ENCODE peak calls at places on chromosomes 13 and 19, in nine cellular contexts. F is NB4, U is SK-N-SH, J is A549, Z is H1, A is WTC11, X is HepG2, W is HCT116, M is K562. Y is an unnamed sample.

GRCh38 chr19:54616840-54617560 is 13.3 kb upstream of the LILRB1 start:
- DNase-seq in A (no peak), W (no peak), Z (no peak), U (no peak), J (no peak), F (no peak), M (no peak), X (no peak), Y (no peak)

GRCh38 chr13:22128413-22129198 is 457.7 kb downstream of the FGF9 start:
- DNase-seq in J (no peak), U (no peak), M (no peak), A (no peak), Z (no peak), F (no peak), W (no peak), X (no peak), Y (no peak)

GRCh38 chr13:44768233-44768632 is 192.1 kb upstream of the TSC22D1 start:
- DNase-seq in M (no peak), U (no peak), A (no peak), Z (no peak), F (no peak), X (no peak), J (no peak), W (no peak), Y (no peak)

GRCh38 chr13:95741584-95742563 is 64.9 kb downstream of the DNAJC3 start:
- DNase-seq in Z (no peak), F (no peak), A (no peak), U (no peak), X (no peak), J (no peak), M (no peak), W (no peak), Y (no peak)

GRCh38 chr13:27599845-27600553 is 20.3 kb downstream of the LNX2 start:
- DNase-seq in Z (no peak), W (peak; percentile 34), F (no peak), X (peak; percentile 67), M (peak; percentile 20), U (peak; percentile 17), A (no peak), J (peak; percentile 36), Y (peak; percentile 70)

GRCh38 chr19:45477713-45478453 is 10.1 kb downstream of the FOSB start:
- DNase-seq in U (no peak), A (no peak), W (no peak), Z (no peak), M (no peak), J (no peak), X (no peak), F (peak; percentile 7), Y (no peak)

GRCh38 chr13:110610955-110611595 is 4.3 kb upstream of the NAXD start:
- DNase-seq in A (no peak), U (no peak), Z (no peak), W (no peak), M (no peak), F (no peak), X (no peak), J (no peak), Y (no peak)

GRCh38 chr19:8206147-8207087 is 2.8 kb upstream of the CERS4 start:
- DNase-seq in M (no peak), Z (no peak), A (peak; percentile 52), X (no peak), J (no peak), F (no peak), W (no peak), U (no peak), Y (no peak)

GRCh38 chr19:10004617-10005016 is 5.7 kb downstream of the COL5A3 start:
- DNase-seq in M (no peak), A (no peak), X (no peak), F (no peak), W (no peak), Z (no peak), U (no peak), J (no peak), Y (no peak)

GRCh38 chr13:26943748-26944147 is 183.2 kb upstream of the GPR12 start:
- DNase-seq in U (no peak), J (no peak), W (no peak), M (no peak), X (no peak), Z (no peak), A (no peak), F (no peak), Y (no peak)

GRCh38 chr13:73138276-73138950 is 79.6 kb downstream of the KLF5 start:
- DNase-seq in Z (no peak), M (no peak), F (no peak), J (peak; percentile 81), A (no peak), W (no peak), U (no peak), X (peak; percentile 21), Y (no peak)

GRCh38 chr13:73142091-73142490 is 83.3 kb downstream of the KLF5 start:
- DNase-seq in Z (no peak), F (no peak), W (no peak), U (no peak), M (no peak), X (no peak), J (no peak), A (no peak), Y (peak; percentile 5)

GRCh38 chr13:73138967-73139491 is 80.2 kb downstream of the KLF5 start:
- DNase-seq in M (no peak), J (no peak), A (no peak), Z (no peak), U (no peak), X (no peak), F (no peak), W (no peak), Y (no peak)

GRCh38 chr13:73140804-73141203 is 82.0 kb downstream of the KLF5 start:
- DNase-seq in U (no peak), F (no peak), M (no peak), J (no peak), Z (no peak), X (no peak), A (no peak), W (no peak), Y (no peak)

GRCh38 chr13:73141292-73141771 is 82.5 kb downstream of the KLF5 start:
- DNase-seq in W (no peak), Z (no peak), F (no peak), M (no peak), U (no peak), A (no peak), X (peak; percentile 8), J (no peak), Y (peak; percentile 42)
- TF ChIP-seq MAX in W (no peak), Z (no peak), F (no peak), M (no peak), U (no peak), A (no peak), X (no peak), J (no peak), Y (no peak)

DNA sequence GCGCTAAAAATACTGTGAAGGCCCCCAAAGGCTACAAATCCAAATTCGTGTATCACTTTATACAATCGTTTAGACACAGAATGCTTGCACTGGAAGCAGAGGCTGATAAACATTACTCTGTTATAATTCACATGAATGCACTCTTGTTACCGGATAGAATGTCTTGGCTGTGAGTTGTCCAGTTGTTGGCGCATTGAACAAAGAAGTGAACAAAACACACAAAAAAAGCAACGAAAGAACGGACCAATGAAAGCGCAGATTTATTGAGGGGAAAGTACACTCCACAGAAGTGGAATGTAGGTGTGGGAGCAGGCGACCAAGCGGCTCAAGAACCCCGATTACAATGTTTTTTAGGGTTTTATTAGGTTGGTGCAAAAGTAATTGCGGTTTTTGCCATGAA is 529 bp upstream of the ZNF418 start:
- DNase-seq in A (no peak), U (no peak), W (no peak), J (no peak), M (no peak), X (no peak), F (no peak), Z (no peak), Y (no peak)
- TF ChIP-seq MAX in A (no peak), U (no peak), W (no peak), J (no peak), M (no peak), X (no peak), F (no peak), Z (no peak), Y (no peak)

DNA sequence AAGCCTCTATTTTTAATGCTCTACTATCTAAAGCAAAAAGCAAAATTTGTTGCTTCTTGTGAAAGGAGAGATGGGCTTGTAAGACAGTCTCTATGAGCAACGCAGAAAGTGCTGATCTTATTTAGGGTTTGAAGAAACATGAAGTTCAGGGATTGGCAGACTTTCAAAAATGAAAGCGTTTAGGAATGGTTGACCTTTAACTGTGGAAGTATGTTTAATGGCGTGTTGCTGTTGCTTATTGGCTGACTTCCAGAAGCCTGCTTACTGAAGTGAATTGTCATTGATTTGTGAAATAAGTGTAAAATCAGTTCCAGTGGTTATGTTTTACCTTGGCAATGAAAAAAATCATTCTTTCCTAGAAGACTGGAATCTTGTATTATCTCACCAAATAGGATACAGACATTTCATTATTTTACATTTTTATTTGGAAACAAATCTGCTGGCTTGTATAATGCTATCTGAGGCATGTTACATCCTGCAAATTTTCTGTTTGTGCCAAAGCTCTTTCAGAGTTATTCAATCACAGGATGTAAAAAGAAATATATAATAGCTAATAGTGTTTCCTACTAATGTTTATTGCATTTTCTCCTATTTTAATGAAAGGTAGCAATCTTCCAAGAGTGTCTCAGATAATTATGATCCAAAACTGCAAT is 221.3 kb upstream of the SLITRK6 start:
- DNase-seq in F (no peak), U (peak; percentile 2), A (no peak), J (peak; percentile 42), M (no peak), X (no peak), W (no peak), Z (no peak), Y (no peak)
- TF ChIP-seq MAX in F (no peak), U (no peak), A (no peak), J (no peak), M (no peak), X (no peak), W (no peak), Z (no peak), Y (no peak)

DNA sequence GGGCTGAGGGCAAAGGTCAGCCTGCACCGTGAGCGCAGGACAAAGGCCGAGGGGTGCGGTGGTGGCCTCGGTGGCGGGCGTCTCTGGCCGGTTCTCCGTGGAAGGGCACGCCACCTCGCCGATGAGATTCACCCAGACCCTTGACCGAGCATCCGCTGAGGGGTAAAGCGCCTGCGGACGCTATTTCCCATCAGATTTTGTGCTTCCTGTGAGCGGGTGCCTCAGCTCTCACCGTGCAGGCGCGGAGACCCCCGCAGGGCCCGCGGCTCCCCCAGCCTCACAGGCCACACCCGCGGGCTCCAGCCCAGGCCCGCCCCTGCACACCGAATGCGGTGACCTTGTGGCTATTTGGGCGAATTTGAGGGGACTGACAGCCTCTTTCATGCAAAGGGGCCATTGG is 348.0 kb downstream of the TEX29 start:
- DNase-seq in M (no peak), X (no peak), U (no peak), A (no peak), W (no peak), J (no peak), F (no peak), Z (no peak), Y (no peak)
- TF ChIP-seq MAX in M (no peak), X (no peak), U (no peak), A (no peak), W (no peak), J (no peak), F (no peak), Z (no peak), Y (no peak)